ENCODE peak calls at places on chromosomes 11 and 22, in nine cellular contexts. G is IMR-90, L is heart left ventricle, A is neural crest cell, P is dorsolateral prefrontal cortex, Q is nephron progenitor cell, H is HCT116, W is MM.1S, F is foreskin fibroblast. I is an unnamed sample.

GRCh38 chr11:27084407-27084985 is 43.9 kb downstream of the BBOX1 start:
- DNase-seq in L (no peak), H (no peak), F (peak), P (no peak), W (no peak), G (peak), Q (no peak), A (no peak), I (peak)

GRCh38 chr11:130203766-130204702 is 44.5 kb downstream of the ST14 start:
- DNase-seq in G (no peak), A (no peak), W (no peak), H (no peak), Q (no peak), P (no peak), L (no peak), F (no peak), I (no peak)

GRCh38 chr11:76823481-76824028 is 37.2 kb upstream of the ACER3 start:
- DNase-seq in Q (no peak), G (peak), P (no peak), L (peak), F (peak), A (peak), H (peak), W (no peak), I (peak)

GRCh38 chr11:46345131-46345597 is 2.1 kb upstream of the DGKZ start:
- DNase-seq in F (no peak), A (no peak), P (no peak), W (no peak), Q (no peak), H (no peak), L (peak), G (no peak), I (no peak)

GRCh38 chr11:125071831-125072209 is 8.7 kb downstream of the SLC37A2 start:
- DNase-seq in A (no peak), P (no peak), L (no peak), H (no peak), W (no peak), G (no peak), F (no peak), Q (no peak), I (no peak)

GRCh38 chr11:31531293-31531692 is 21.7 kb downstream of the ELP4 start:
- DNase-seq in P (no peak), L (no peak), A (no peak), G (no peak), Q (no peak), W (no peak), H (no peak), F (no peak), I (no peak)

GRCh38 chr22:39349506-39349966 is 255 bp upstream of the SYNGR1 start:
- DNase-seq in W (no peak), L (no peak), F (no peak), A (peak), Q (peak), H (no peak), P (no peak), G (no peak), I (no peak)

GRCh38 chr11:35030716-35031213 is 108.2 kb upstream of the CD44 start:
- DNase-seq in H (peak), A (no peak), L (peak), F (peak), G (peak), Q (no peak), W (no peak), P (no peak), I (peak)

GRCh38 chr11:93689166-93689734 is 27.8 kb downstream of the CEP295 start:
- DNase-seq in H (no peak), W (no peak), L (no peak), F (no peak), A (no peak), P (no peak), Q (no peak), G (no peak), I (no peak)

GRCh38 chr11:121257976-121258375 is 34.6 kb upstream of the SC5D start:
- DNase-seq in A (no peak), F (no peak), P (no peak), L (no peak), W (no peak), Q (no peak), G (no peak), H (no peak), I (no peak)

GRCh38 chr11:38517991-38518390 is 1920.0 kb upstream of the RAG2 start:
- DNase-seq in G (no peak), W (no peak), H (no peak), L (no peak), A (no peak), Q (no peak), F (no peak), P (no peak), I (no peak)

GRCh38 chr11:91795139-91795887 is 429.3 kb upstream of the FAT3 start:
- DNase-seq in F (no peak), P (no peak), G (no peak), L (no peak), W (no peak), Q (no peak), H (no peak), A (no peak), I (no peak)

GRCh38 chr11:126118806-126119205 is 56.1 kb upstream of the CDON start:
- DNase-seq in H (no peak), F (no peak), G (no peak), P (no peak), Q (no peak), A (no peak), W (no peak), L (no peak), I (no peak)

GRCh38 chr22:47848384-47848920 is 1086.0 kb downstream of the TBC1D22A start:
- DNase-seq in H (no peak), L (no peak), P (no peak), A (no peak), G (no peak), Q (no peak), F (no peak), W (no peak), I (no peak)

DNA sequence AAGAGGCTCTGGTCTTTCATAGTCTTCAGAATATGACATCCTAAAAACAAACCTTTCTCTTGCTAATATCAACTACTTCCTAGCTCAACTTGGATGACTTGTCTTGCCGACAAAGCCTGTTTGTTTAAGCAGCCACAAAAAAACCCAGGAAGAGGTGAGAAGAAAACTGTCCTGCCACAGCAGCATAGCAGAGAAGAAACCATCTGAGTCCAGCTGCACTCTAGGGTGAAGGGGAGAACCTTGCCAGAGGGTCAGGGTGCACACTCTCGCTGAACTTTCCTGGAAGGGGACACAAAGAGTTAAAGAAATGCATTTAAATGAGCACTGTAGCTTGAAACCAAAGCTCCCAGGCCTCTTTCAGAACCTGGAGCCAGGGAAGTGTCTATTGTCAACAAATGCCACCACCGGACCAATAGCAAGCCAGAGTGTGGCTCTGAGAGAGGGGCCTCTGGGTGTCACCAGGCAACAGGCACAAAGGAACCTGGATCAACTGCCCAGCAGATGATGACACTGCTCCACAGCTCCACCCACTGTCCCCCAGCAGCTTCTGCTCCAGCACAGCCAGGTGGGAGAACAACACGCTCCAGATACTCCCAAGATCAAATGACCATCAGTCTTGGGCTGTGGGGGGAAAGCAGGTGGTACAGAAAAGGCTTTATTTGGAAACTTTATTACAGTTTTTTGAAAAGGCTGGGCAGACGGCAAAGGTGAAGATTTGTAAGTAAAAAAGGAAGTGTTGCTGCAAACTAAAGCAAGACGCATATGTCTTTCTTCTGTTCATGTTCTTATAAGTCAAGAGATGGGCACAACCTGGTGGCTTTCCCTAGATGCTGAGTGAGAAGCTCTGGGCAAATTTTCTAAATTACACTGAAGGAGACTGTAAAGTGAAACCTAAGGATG is 105.7 kb downstream of the RASSF10 start:
- DNase-seq in G (no peak), P (peak), F (no peak), H (no peak), Q (peak), A (peak), L (no peak), W (no peak), I (no peak)
- TF ChIP-seq CTCF in G (no peak), P (peak), F (no peak), H (peak), Q (no peak), A (no peak), L (no peak), W (no peak), I (peak)

GRCh38 chr11:57657290-57658022 is at the start of gene CLP1:
- DNase-seq in A (peak), L (peak), P (peak), Q (peak), H (peak), F (peak), W (peak), G (peak), I (peak)
- TF ChIP-seq CTCF in A (no peak), L (no peak), P (peak), Q (no peak), H (no peak), F (no peak), W (no peak), G (no peak), I (no peak)

GRCh38 chr22:35043251-35043931 is 22.6 kb upstream of the ISX start:
- DNase-seq in H (no peak), Q (no peak), W (peak), L (no peak), F (no peak), G (no peak), A (no peak), P (no peak), I (no peak)
- TF ChIP-seq CTCF in H (peak), Q (no peak), W (peak), L (no peak), F (peak), G (no peak), A (no peak), P (no peak), I (peak)

DNA sequence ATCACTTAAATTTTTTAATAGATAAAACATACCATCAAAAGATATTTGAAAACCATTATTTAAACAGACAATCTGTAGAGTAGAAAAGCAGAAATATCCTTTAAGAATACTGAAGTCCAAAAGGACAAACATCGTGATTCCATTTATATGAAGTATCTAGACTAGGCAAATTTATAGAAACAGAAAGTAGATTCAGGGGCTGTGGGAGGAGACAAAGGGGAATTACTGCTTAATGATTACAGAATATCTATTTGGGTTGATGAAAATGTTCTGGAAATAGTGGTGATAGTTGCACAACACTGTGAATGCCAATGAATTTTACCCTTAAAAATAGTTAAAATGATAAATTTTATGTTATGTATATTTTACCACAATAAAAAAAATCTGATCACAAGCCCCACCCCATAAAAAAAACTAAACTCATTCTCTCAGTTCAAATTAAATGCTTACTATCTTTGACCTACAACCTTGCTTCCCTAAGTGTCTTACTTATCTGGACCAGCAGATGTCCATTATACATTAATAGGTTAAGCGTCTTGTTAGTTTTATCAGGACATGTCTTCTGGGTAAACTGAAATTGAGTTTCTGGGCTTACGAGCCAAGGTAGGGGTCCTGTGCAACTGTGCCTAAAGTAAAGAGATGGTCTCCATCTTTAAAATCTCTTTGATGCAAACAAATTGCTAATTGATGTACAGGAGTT is 86.3 kb downstream of the FCHSD2 start:
- DNase-seq in F (no peak), L (no peak), H (no peak), A (no peak), P (no peak), W (no peak), Q (no peak), G (no peak), I (no peak)
- TF ChIP-seq CTCF in F (no peak), L (no peak), H (no peak), A (no peak), P (no peak), W (no peak), Q (no peak), G (no peak), I (no peak)

DNA sequence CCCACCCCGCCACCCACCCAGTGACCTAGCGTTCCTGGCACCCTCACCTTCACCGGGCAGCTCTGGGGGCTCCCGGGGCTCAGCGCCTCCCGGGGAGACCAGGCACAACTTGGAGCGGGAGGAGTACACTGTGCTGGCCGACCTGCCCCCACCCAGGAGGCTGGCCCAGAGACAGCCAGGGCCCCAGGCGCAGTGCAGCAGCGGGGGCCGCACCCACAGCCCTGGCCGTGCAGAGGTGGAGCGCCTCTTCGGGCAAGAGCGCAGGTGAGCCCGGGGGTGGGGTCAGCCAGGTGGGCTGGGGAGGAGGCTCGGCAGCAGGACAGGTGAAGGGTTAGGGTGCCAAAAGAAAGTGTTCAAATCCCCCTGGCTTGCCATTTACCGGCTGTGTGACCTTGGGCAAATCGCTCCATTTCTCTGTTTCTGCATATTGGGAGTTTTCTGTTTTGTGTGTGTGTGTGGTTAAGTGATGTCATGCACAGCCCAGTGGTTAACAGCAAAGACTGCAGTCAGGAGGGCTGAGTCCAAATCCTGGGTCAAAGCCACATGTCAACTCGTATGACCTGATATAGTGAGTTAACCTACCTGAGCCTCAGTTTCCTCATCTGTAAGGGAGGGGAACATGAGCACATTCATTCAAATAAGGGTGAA is 29.5 kb downstream of the TRIOBP start:
- DNase-seq in W (no peak), G (peak), L (no peak), F (no peak), H (no peak), A (no peak), P (no peak), Q (no peak), I (no peak)
- TF ChIP-seq CTCF in W (peak), G (peak), L (no peak), F (peak), H (peak), A (no peak), P (no peak), Q (no peak), I (peak)

GRCh38 chr11:96194571-96194970 is 148.4 kb downstream of the MAML2 start:
- DNase-seq in A (no peak), L (no peak), Q (no peak), F (no peak), H (no peak), G (no peak), W (no peak), P (no peak), I (no peak)
- TF ChIP-seq CTCF in A (no peak), L (no peak), Q (no peak), F (no peak), H (no peak), G (no peak), W (no peak), P (no peak), I (no peak)

I was measured in HFFc6.